ENCODE peak calls at places on chromosomes 12 and 14, in nine cellular contexts. D is GM20000; C is right atrium auricular region; X is CD4-positive, alpha-beta memory T cell; G is tibial nerve; F is skeletal muscle cell; E is lung; K is stimulated activated CD8-positive, alpha-beta memory T cell treated with anti-CD3 and anti-CD28 coated beads, Interleukin-12 subunit alpha, Interleukin-12 subunit beta, amount 100 ng/mL, for 4 hours; R is stimulated activated naive CD4-positive, alpha-beta T cell. O is an unnamed sample.

GRCh38 chr12:19759229-19759628 is 319.9 kb downstream of the AEBP2 start:
- DNase-seq in D (no peak), C (no peak), X (no peak), G (no peak), F (peak), E (no peak), K (no peak), R (no peak), O (no peak)

GRCh38 chr14:100673085-100673806 is 53.4 kb upstream of the DLK1 start:
- DNase-seq in D (no peak), C (no peak), X (no peak), G (no peak), F (no peak), E (peak), K (no peak), R (no peak), O (peak)

GRCh38 chr14:104800600-104801283 is at the start of gene ZBTB42:
- DNase-seq in D (peak), C (no peak), X (peak), G (no peak), F (no peak), E (peak), K (peak), R (peak), O (peak)

GRCh38 chr14:105690671-105691070 is 164.3 kb downstream of the TMEM121 start:
- DNase-seq in D (no peak), C (no peak), X (no peak), G (no peak), F (no peak), E (no peak), K (no peak), R (no peak), O (no peak)

GRCh38 chr14:55915464-55915863 is 202.7 kb upstream of the PELI2 start:
- DNase-seq in D (no peak), C (no peak), X (no peak), G (peak), F (no peak), E (no peak), K (no peak), R (no peak), O (no peak)

GRCh38 chr14:68099348-68100045 is 279.9 kb downstream of the RAD51B start:
- DNase-seq in D (no peak), C (no peak), X (no peak), G (no peak), F (no peak), E (no peak), K (no peak), R (no peak), O (no peak)

GRCh38 chr12:2057041-2057792 is 4.4 kb downstream of the CACNA1C start:
- DNase-seq in D (peak), C (peak), X (no peak), G (peak), F (no peak), E (no peak), K (no peak), R (no peak), O (peak)

GRCh38 chr14:54529811-54530210 is 20.1 kb downstream of the CGRRF1 start:
- DNase-seq in D (no peak), C (no peak), X (no peak), G (no peak), F (peak), E (no peak), K (no peak), R (no peak), O (no peak)

GRCh38 chr14:54812661-54813060 is 90.0 kb downstream of the GCH1 start:
- DNase-seq in D (no peak), C (no peak), X (no peak), G (no peak), F (no peak), E (no peak), K (no peak), R (no peak), O (no peak)

GRCh38 chr14:40368314-40368713 is 936.1 kb upstream of the FBXO33 start:
- DNase-seq in D (no peak), C (no peak), X (no peak), G (no peak), F (no peak), E (no peak), K (no peak), R (no peak), O (no peak)

GRCh38 chr14:71588028-71588427 is 344.2 kb upstream of the RGS6 start:
- DNase-seq in D (no peak), C (no peak), X (no peak), G (no peak), F (peak), E (no peak), K (no peak), R (no peak), O (no peak)

GRCh38 chr12:110669193-110669502 is 19.8 kb downstream of the HVCN1 start:
- DNase-seq in D (peak), C (no peak), X (no peak), G (no peak), F (no peak), E (no peak), K (no peak), R (no peak), O (no peak)

GRCh38 chr14:84298738-84299137 is 1231.2 kb upstream of the FLRT2 start:
- DNase-seq in D (no peak), C (no peak), X (no peak), G (no peak), F (no peak), E (no peak), K (no peak), R (no peak), O (no peak)

GRCh38 chr12:110599334-110599733 is 14.6 kb upstream of the TCTN1 start:
- DNase-seq in D (no peak), C (no peak), X (no peak), G (no peak), F (no peak), E (no peak), K (no peak), R (no peak), O (no peak)

GRCh38 chr14:101704140-101704539 is 57.4 kb upstream of the PPP2R5C start:
- DNase-seq in D (no peak), C (no peak), X (peak), G (no peak), F (no peak), E (no peak), K (no peak), R (no peak), O (no peak)

GRCh38 chr12:52798003-52798670 is 2.2 kb upstream of the KRT3 start:
- DNase-seq in D (no peak), C (no peak), X (no peak), G (no peak), F (no peak), E (no peak), K (no peak), R (no peak), O (no peak)

GRCh38 chr12:123801573-123802178 is 39.6 kb downstream of the DNAH10 start:
- DNase-seq in D (peak), C (no peak), X (no peak), G (no peak), F (peak), E (no peak), K (no peak), R (no peak), O (no peak)

GRCh38 chr12:127273621-127274020 is 993.3 kb upstream of the TMEM132C start:
- DNase-seq in D (no peak), C (no peak), X (no peak), G (no peak), F (peak), E (no peak), K (no peak), R (no peak), O (no peak)

GRCh38 chr12:130768120-130768519 is 52.0 kb upstream of the RIMBP2 start:
- DNase-seq in D (no peak), C (no peak), X (no peak), G (no peak), F (no peak), E (no peak), K (no peak), R (no peak), O (no peak)

GRCh38 chr12:81499809-81500208 is 259.3 kb downstream of the PPFIA2 start:
- DNase-seq in D (no peak), C (no peak), X (no peak), G (no peak), F (no peak), E (no peak), K (no peak), R (no peak), O (no peak)

GRCh38 chr12:71216725-71217579 is 59.2 kb upstream of the TSPAN8 start:
- DNase-seq in D (no peak), C (no peak), X (no peak), G (peak), F (no peak), E (no peak), K (no peak), R (no peak), O (peak)

GRCh38 chr14:32403688-32404087 is 74.6 kb downstream of the AKAP6 start:
- DNase-seq in D (no peak), C (no peak), X (no peak), G (no peak), F (no peak), E (no peak), K (no peak), R (no peak), O (no peak)

GRCh38 chr12:89261210-89261609 is 91.1 kb downstream of the DUSP6 start:
- DNase-seq in D (no peak), C (no peak), X (no peak), G (no peak), F (no peak), E (no peak), K (no peak), R (no peak), O (no peak)

GRCh38 chr12:3263939-3264699 is 186.9 kb downstream of the TSPAN9 start:
- DNase-seq in D (no peak), C (no peak), X (no peak), G (no peak), F (no peak), E (no peak), K (no peak), R (no peak), O (no peak)

GRCh38 chr12:117552971-117553370 is 191.5 kb upstream of the NOS1 start:
- DNase-seq in D (no peak), C (no peak), X (no peak), G (no peak), F (no peak), E (no peak), K (no peak), R (no peak), O (no peak)

GRCh38 chr14:92035890-92036289 is 4.0 kb downstream of the TRIP11 start:
- DNase-seq in D (no peak), C (no peak), X (no peak), G (no peak), F (no peak), E (no peak), K (no peak), R (no peak), O (no peak)

GRCh38 chr14:55448146-55448614 is 7.8 kb upstream of the TBPL2 start:
- DNase-seq in D (no peak), C (no peak), X (no peak), G (peak), F (peak), E (no peak), K (no peak), R (no peak), O (peak)

GRCh38 chr12:62724285-62724684 is 210.7 kb downstream of the PPM1H start:
- DNase-seq in D (no peak), C (no peak), X (no peak), G (no peak), F (no peak), E (no peak), K (no peak), R (no peak), O (no peak)

GRCh38 chr14:76904740-76905569 is 78.7 kb downstream of the LRRC74A start:
- DNase-seq in D (peak), C (peak), X (peak), G (peak), F (peak), E (peak), K (peak), R (peak), O (no peak)

GRCh38 chr12:120234643-120235368 is 30.7 kb downstream of the PXN start:
- DNase-seq in D (no peak), C (peak), X (no peak), G (peak), F (peak), E (peak), K (no peak), R (no peak), O (peak)

GRCh38 chr12:94261119-94261518 is 112.7 kb downstream of the PLXNC1 start:
- DNase-seq in D (no peak), C (no peak), X (no peak), G (no peak), F (no peak), E (no peak), K (no peak), R (no peak), O (no peak)

GRCh38 chr14:89217876-89218275 is 199.2 kb downstream of the FOXN3 start:
- DNase-seq in D (no peak), C (no peak), X (no peak), G (no peak), F (no peak), E (no peak), K (no peak), R (no peak), O (no peak)

GRCh38 chr12:65999564-66000280 is 130.8 kb downstream of the LLPH start:
- DNase-seq in D (no peak), C (no peak), X (no peak), G (no peak), F (peak), E (no peak), K (no peak), R (no peak), O (no peak)

GRCh38 chr12:125742413-125742812 is 677.2 kb downstream of the AACS start:
- DNase-seq in D (no peak), C (no peak), X (no peak), G (no peak), F (no peak), E (no peak), K (no peak), R (no peak), O (no peak)

GRCh38 chr14:94685166-94685581 is 73.0 kb downstream of the SERPINA3 start:
- DNase-seq in D (no peak), C (no peak), X (no peak), G (no peak), F (no peak), E (no peak), K (no peak), R (no peak), O (no peak)